ENCODE peak calls at places on chromosomes 5 and 9, in nine cellular contexts. C is K562; P is ovary; V is iPS DF 6.9; J is mammary epithelial cell; G is heart left ventricle; H is H9; Y is A673; Z is CD8-positive, alpha-beta memory T cell. I is an unnamed sample. For H3K4me1, the result is how much of the 10 kb centered on the place peaks cover.

GRCh38 chr5:473344-474192 is 30.6 kb downstream of the EXOC3 start:
- DNase-seq in C (no peak), P (peak), V (no peak), J (peak), G (no peak), H (no peak), Y (peak), Z (peak), I (peak)

GRCh38 chr5:79020861-79021561 is 35.9 kb upstream of the ARSB start:
- DNase-seq in C (peak), P (peak), V (no peak), J (peak), G (no peak), H (peak), Y (peak), Z (peak), I (peak)

GRCh38 chr9:129676287-129676686 is 10.8 kb downstream of the PRRX2 start:
- DNase-seq in C (no peak), P (no peak), V (no peak), J (no peak), G (no peak), H (no peak), Y (no peak), Z (no peak), I (no peak)

GRCh38 chr5:57501414-57502321 is 19.1 kb upstream of the ACTBL2 start:
- DNase-seq in C (no peak), P (no peak), V (no peak), J (no peak), G (no peak), H (no peak), Y (no peak), Z (no peak), I (peak)

GRCh38 chr5:83474170-83474796 is 2.7 kb downstream of the VCAN start:
- DNase-seq in C (peak), P (peak), V (no peak), J (peak), G (peak), H (peak), Y (peak), Z (no peak), I (peak)

GRCh38 chr5:34001231-34001935 is 6.5 kb downstream of the AMACR start:
- DNase-seq in C (no peak), P (peak), V (no peak), J (no peak), G (no peak), H (no peak), Y (no peak), Z (no peak), I (no peak)

GRCh38 chr9:95156074-95156473 is 161.4 kb downstream of the FANCC start:
- DNase-seq in C (no peak), P (no peak), V (no peak), J (no peak), G (no peak), H (no peak), Y (no peak), Z (no peak), I (no peak)

GRCh38 chr9:14760060-14760459 is 37.5 kb upstream of the CER1 start:
- DNase-seq in C (no peak), P (no peak), V (no peak), J (no peak), G (no peak), H (no peak), Y (no peak), Z (no peak), I (no peak)

GRCh38 chr5:51392689-51393199 is 9.5 kb downstream of the ISL1 start:
- DNase-seq in C (no peak), P (no peak), V (no peak), J (no peak), G (no peak), H (peak), Y (no peak), Z (no peak), I (no peak)

GRCh38 chr5:71887680-71888079 is 168.6 kb downstream of the CARTPT start:
- DNase-seq in C (peak), P (no peak), V (no peak), J (peak), G (no peak), H (no peak), Y (peak), Z (peak), I (peak)

GRCh38 chr5:6593148-6594016 is 39.5 kb downstream of the NSUN2 start:
- DNase-seq in C (no peak), P (no peak), V (no peak), J (peak), G (no peak), H (no peak), Y (no peak), Z (no peak), I (no peak)

GRCh38 chr9:132144708-132145365 is 17.0 kb upstream of the NTNG2 start:
- DNase-seq in C (no peak), P (no peak), V (no peak), J (peak), G (no peak), H (no peak), Y (no peak), Z (no peak), I (no peak)

GRCh38 chr9:36504154-36504550 is 68.5 kb upstream of the MELK start:
- DNase-seq in C (no peak), P (no peak), V (no peak), J (no peak), G (no peak), H (no peak), Y (no peak), Z (peak), I (no peak)

GRCh38 chr9:87107072-87107471 is 159.8 kb upstream of the GAS1 start:
- DNase-seq in C (no peak), P (no peak), V (peak), J (peak), G (no peak), H (peak), Y (peak), Z (no peak), I (no peak)

GRCh38 chr9:113652355-113653152 is 189.0 kb downstream of the RGS3 start:
- DNase-seq in C (no peak), P (no peak), V (no peak), J (peak), G (no peak), H (no peak), Y (no peak), Z (no peak), I (no peak)

GRCh38 chr5:62354028-62354874 is 48.2 kb downstream of the KIF2A start:
- DNase-seq in C (peak), P (no peak), V (no peak), J (peak), G (no peak), H (no peak), Y (peak), Z (peak), I (peak)

GRCh38 chr9:116288658-116289057 is 135.1 kb downstream of the PAPPA start:
- DNase-seq in C (no peak), P (no peak), V (no peak), J (peak), G (no peak), H (no peak), Y (no peak), Z (no peak), I (peak)

GRCh38 chr5:33792559-33792958 is 99.2 kb downstream of the ADAMTS12 start:
- DNase-seq in C (no peak), P (no peak), V (no peak), J (no peak), G (no peak), H (no peak), Y (no peak), Z (no peak), I (no peak)

GRCh38 chr5:68353624-68354023 is 138.1 kb downstream of the PIK3R1 start:
- DNase-seq in C (no peak), P (no peak), V (no peak), J (no peak), G (no peak), H (no peak), Y (peak), Z (no peak), I (no peak)

GRCh38 chr5:116577064-116577788 is 2.6 kb upstream of the SEMA6A start:
- DNase-seq in C (no peak), P (no peak), V (no peak), J (no peak), G (no peak), H (no peak), Y (no peak), Z (no peak), I (no peak)

GRCh38 chr9:110220809-110221208 is 12.8 kb upstream of the C9orf152 start:
- DNase-seq in C (no peak), P (no peak), V (no peak), J (no peak), G (no peak), H (no peak), Y (no peak), Z (no peak), I (no peak)

GRCh38 chr5:66406761-66407289 is 189.4 kb upstream of the MAST4 start:
- DNase-seq in C (no peak), P (no peak), V (no peak), J (no peak), G (no peak), H (no peak), Y (peak), Z (no peak), I (no peak)

GRCh38 chr5:1033606-1034420 is 25.2 kb downstream of the NKD2 start:
- DNase-seq in C (no peak), P (no peak), V (no peak), J (no peak), G (peak), H (no peak), Y (no peak), Z (no peak), I (no peak)

GRCh38 chr5:32311404-32312193 is 1.1 kb downstream of the MTMR12 start:
- DNase-seq in C (no peak), P (no peak), V (no peak), J (no peak), G (no peak), H (no peak), Y (peak), Z (no peak), I (peak)

GRCh38 chr9:93065321-93065720 is 6.8 kb downstream of the SUSD3 start:
- DNase-seq in C (no peak), P (no peak), V (no peak), J (no peak), G (no peak), H (no peak), Y (no peak), Z (no peak), I (no peak)

GRCh38 chr5:88727705-88728313 is 155.2 kb downstream of the MEF2C start:
- DNase-seq in C (no peak), P (no peak), V (no peak), J (no peak), G (no peak), H (no peak), Y (peak), Z (no peak), I (peak)

GRCh38 chr9:86802900-86803673 is 144.2 kb downstream of the GAS1 start:
- DNase-seq in C (no peak), P (no peak), V (no peak), J (no peak), G (no peak), H (no peak), Y (no peak), Z (no peak), I (no peak)

GRCh38 chr5:151675225-151675955 is 11.3 kb downstream of the SPARC start:
- DNase-seq in C (no peak), P (no peak), V (no peak), J (no peak), G (no peak), H (no peak), Y (peak), Z (no peak), I (no peak)

GRCh38 chr9:35071814-35072460 is 488 bp downstream of the VCP start:
- DNase-seq in C (peak), P (peak), V (peak), J (peak), G (peak), H (peak), Y (peak), Z (peak), I (peak)

GRCh38 chr5:98309785-98310566 is 463.5 kb upstream of the RGMB start:
- DNase-seq in C (no peak), P (no peak), V (peak), J (peak), G (no peak), H (peak), Y (peak), Z (no peak), I (peak)

GRCh38 chr5:115894342-115894741 is 52.6 kb downstream of the AP3S1 start:
- DNase-seq in C (no peak), P (no peak), V (no peak), J (no peak), G (no peak), H (no peak), Y (no peak), Z (no peak), I (no peak)

GRCh38 chr5:77394064-77394716 is 97.9 kb downstream of the WDR41 start:
- DNase-seq in C (no peak), P (no peak), V (no peak), J (no peak), G (no peak), H (no peak), Y (no peak), Z (no peak), I (no peak)

GRCh38 chr5:6832994-6833393 is 119.8 kb downstream of the TENT4A start:
- DNase-seq in C (no peak), P (no peak), V (no peak), J (no peak), G (no peak), H (no peak), Y (no peak), Z (no peak), I (no peak)

DNA sequence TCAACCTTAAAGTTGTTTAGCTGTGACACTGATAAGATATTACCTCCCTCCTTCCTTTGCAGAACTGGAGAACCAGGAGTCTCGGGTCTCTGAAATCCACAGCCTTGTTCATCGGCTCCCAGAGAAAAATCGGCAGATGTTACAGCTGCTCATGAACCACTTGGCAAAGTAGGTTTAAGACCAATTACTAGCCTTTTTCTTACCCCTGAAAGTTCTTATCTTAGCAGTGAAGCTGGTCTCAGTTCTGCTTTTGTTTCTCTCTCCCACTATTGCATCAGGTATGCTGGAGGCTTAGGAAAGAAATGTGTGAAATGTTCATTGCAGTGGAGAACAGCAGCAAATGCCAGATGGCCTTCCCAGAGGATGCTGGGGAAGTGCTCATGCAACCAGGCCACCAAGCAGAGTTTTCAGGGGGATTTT is 287.4 kb downstream of the ARHGAP26 start:
- DNase-seq in C (no peak), P (no peak), V (no peak), J (no peak), G (no peak), H (no peak), Y (no peak), Z (no peak), I (peak)
- H3K4me1 ChIP-seq in C (under half), P (under half), V (under half), J (under half), G (under half), H (under half), Y (under half), Z (under half), I (half or more)

DNA sequence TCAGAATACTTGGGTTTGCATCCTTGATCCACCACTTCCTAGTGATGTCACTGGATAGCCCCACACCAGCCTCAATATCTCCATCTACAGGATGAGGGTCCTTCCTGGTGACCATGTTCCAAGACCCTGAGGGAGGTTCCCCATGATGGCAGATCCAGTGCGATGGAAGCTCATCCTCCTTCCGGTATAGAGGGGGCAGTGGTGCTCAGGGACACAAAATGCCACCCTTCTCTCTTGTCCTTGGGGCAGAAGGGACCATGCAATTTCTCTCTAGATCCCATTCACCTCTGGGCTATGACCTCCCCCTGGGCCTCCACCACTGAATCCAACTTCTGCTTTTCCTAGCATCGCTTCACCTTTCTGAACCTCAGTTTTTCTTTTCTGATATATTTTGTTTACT is 5.4 kb upstream of the SLC25A51 start:
- DNase-seq in C (no peak), P (no peak), V (no peak), J (no peak), G (no peak), H (no peak), Y (no peak), Z (no peak), I (no peak)
- H3K4me1 ChIP-seq in C (under half), P (under half), V (under half), J (under half), G (under half), H (under half), Y (under half), Z (under half), I (under half)

DNA sequence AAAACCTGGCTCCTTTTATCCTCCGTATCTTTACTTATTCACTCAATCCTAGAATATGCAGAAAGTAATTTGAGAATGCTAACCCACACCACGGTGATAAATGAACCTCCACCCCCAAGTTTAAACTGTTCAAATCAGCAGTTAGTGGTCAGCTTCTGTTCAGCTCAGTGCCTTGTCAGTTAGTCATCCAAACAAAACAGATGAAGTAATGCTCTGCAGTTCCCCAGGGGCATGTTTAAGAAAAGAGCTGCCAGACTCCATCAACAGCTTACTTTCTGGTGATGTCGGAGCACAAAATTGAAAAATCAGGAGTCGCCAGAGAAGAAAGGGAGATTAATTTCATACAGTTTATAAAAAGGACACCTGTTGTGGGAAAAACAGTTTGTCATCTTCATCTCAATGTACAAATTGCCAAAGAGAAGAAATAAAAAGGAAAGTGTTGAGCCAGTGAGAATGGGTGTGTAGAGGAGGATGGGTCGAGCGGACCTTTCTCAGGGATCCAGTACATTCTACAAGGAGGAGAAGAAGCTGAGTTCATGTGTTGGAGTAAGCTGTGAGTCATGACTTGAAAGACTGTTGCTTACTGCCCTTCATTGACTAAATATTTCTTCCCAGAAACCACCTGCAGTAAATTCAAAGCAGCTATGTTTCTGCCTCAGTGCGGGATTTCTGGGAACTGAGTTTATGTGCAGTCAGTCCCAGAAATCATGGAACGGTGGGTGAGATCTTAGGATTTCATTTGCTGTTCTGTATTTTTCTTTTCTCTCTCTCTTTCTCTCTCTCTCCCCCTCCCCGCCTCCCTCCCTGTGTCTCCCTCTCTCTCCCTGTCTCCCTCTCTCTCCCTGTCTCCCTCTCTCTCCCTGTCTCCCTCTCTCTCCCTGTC is 13.7 kb downstream of the TRIO start:
- DNase-seq in C (no peak), P (peak), V (no peak), J (peak), G (no peak), H (no peak), Y (peak), Z (no peak), I (peak)
- H3K4me1 ChIP-seq in C (under half), P (under half), V (under half), J (under half), G (half or more), H (under half), Y (half or more), Z (under half), I (under half)

GRCh38 chr5:113266913-113267227 is 167.9 kb downstream of the TSSK1B start:
- DNase-seq in C (no peak), P (no peak), V (no peak), J (peak), G (no peak), H (no peak), Y (no peak), Z (no peak), I (no peak)
- H3K4me1 ChIP-seq in C (under half), P (under half), V (under half), J (half or more), G (half or more), H (under half), Y (under half), Z (under half), I (under half)

GRCh38 chr9:37971107-37971459 is 67.2 kb upstream of the SLC25A51 start:
- DNase-seq in C (no peak), P (no peak), V (no peak), J (peak), G (peak), H (no peak), Y (no peak), Z (no peak), I (no peak)
- H3K4me1 ChIP-seq in C (under half), P (under half), V (under half), J (half or more), G (under half), H (under half), Y (under half), Z (under half), I (under half)